ENCODE peak calls at places on chromosome 17, in four cellular contexts. R is WTC11, M is NCI-H2081, U is ureter. W is an unnamed sample.

GRCh38 chr17:75059369-75060345 is 12.6 kb downstream of the KCTD2 start:
- DNase-seq in M (peak), R (no peak), U (no peak), W (no peak)

GRCh38 chr17:37067555-37068111 is 118.9 kb downstream of the AATF start:
- DNase-seq in U (peak), M (no peak), R (no peak), W (no peak)

GRCh38 chr17:41959336-41960095 is 7.1 kb upstream of the CNP start:
- DNase-seq in M (peak), U (no peak), R (peak), W (peak)

GRCh38 chr17:42290577-42290976 is 2.3 kb downstream of the STAT5A start:
- DNase-seq in U (no peak), M (no peak), R (no peak), W (no peak)

GRCh38 chr17:44774271-44775135 is 15.7 kb downstream of the ADAM11 start:
- DNase-seq in U (peak), R (peak), M (peak), W (peak)

GRCh38 chr17:65131946-65132345 is 5.2 kb upstream of the RGS9 start:
- DNase-seq in M (no peak), U (no peak), R (no peak), W (no peak)

GRCh38 chr17:48051706-48052486 is 3.7 kb downstream of the NFE2L1 start:
- DNase-seq in M (peak), R (no peak), U (no peak), W (peak)

GRCh38 chr17:72534265-72534664 is 413.4 kb downstream of the SOX9 start:
- DNase-seq in R (no peak), U (no peak), M (no peak), W (no peak)

GRCh38 chr17:13750783-13751484 is 149.2 kb upstream of the HS3ST3A1 start:
- DNase-seq in U (no peak), R (peak), M (no peak), W (no peak)

GRCh38 chr17:19578545-19578944 is 44.9 kb downstream of the SLC47A1 start:
- DNase-seq in R (no peak), M (no peak), U (no peak), W (no peak)

GRCh38 chr17:16939606-16940115 is 32.3 kb downstream of the TNFRSF13B start:
- DNase-seq in R (peak), U (peak), M (no peak), W (no peak)

GRCh38 chr17:73013299-73013698 is 79.2 kb downstream of the SLC39A11 start:
- DNase-seq in R (no peak), M (peak), U (no peak), W (no peak)

GRCh38 chr17:77435272-77436057 is 294.7 kb downstream of the SEC14L1 start:
- DNase-seq in R (no peak), U (no peak), M (no peak), W (no peak)

GRCh38 chr17:32461853-32462617 is 17.7 kb downstream of the PSMD11 start:
- DNase-seq in M (peak), U (no peak), R (peak), W (peak)